ENCODE peak calls at places on chromosomes 13 and 19, in eight cellular contexts. K is vagina, A is SK-N-SH, G is GM23338, M is spleen, J is K562, N is HL-60, Q is Panc1. H is an unnamed sample.

GRCh38 chr19:33601583-33601982 is 20.2 kb upstream of the CHST8 start:
- DNase-seq in J (no peak), N (no peak), A (no peak), K (no peak), G (no peak), Q (no peak), M (no peak), H (no peak)

GRCh38 chr13:48429886-48430285 is 17.0 kb upstream of the LPAR6 start:
- DNase-seq in K (no peak), G (no peak), N (no peak), Q (no peak), J (no peak), A (no peak), M (no peak), H (no peak)

GRCh38 chr19:10510301-10510802 is 6.9 kb downstream of the S1PR5 start:
- DNase-seq in K (no peak), J (peak), G (peak), M (no peak), N (peak), Q (no peak), A (peak), H (peak)

GRCh38 chr19:15238639-15239155 is 6.4 kb upstream of the EPHX3 start:
- DNase-seq in K (no peak), Q (no peak), J (no peak), A (no peak), G (peak), M (no peak), N (no peak), H (no peak)

GRCh38 chr13:108193806-108194205 is 21.5 kb downstream of the LIG4 start:
- DNase-seq in G (no peak), M (no peak), Q (no peak), K (no peak), N (no peak), A (no peak), J (no peak), H (no peak)

GRCh38 chr13:40622761-40623160 is 43.7 kb downstream of the FOXO1 start:
- DNase-seq in K (no peak), J (no peak), Q (no peak), N (no peak), M (no peak), A (no peak), G (no peak), H (no peak)

GRCh38 chr19:15129856-15130580 is 22.8 kb downstream of the SYDE1 start:
- DNase-seq in M (no peak), N (no peak), J (no peak), Q (no peak), G (no peak), K (no peak), A (no peak), H (no peak)

GRCh38 chr19:29966594-29967249 is 24.7 kb downstream of the URI1 start:
- DNase-seq in G (peak), N (no peak), J (no peak), Q (no peak), K (no peak), M (no peak), A (no peak), H (no peak)

GRCh38 chr13:43128504-43128929 is 105.1 kb downstream of the DNAJC15 start:
- DNase-seq in Q (no peak), M (no peak), K (no peak), A (peak), N (no peak), J (no peak), G (no peak), H (no peak)

GRCh38 chr13:45228002-45228401 is 27.2 kb upstream of the KCTD4 start:
- DNase-seq in Q (no peak), M (no peak), N (no peak), G (no peak), K (no peak), J (no peak), A (no peak), H (no peak)

GRCh38 chr19:35341565-35342225 is 6.0 kb upstream of the FFAR1 start:
- DNase-seq in J (no peak), A (no peak), M (peak), G (no peak), N (no peak), K (no peak), Q (no peak), H (no peak)

GRCh38 chr19:7534531-7534980 is 961 bp upstream of the PNPLA6 start:
- DNase-seq in J (peak), Q (no peak), K (no peak), N (no peak), M (no peak), G (peak), A (peak), H (no peak)

GRCh38 chr19:58261968-58262921 is 16.5 kb upstream of the ZNF8 start:
- DNase-seq in J (no peak), K (no peak), Q (no peak), A (no peak), N (no peak), M (no peak), G (peak), H (no peak)

GRCh38 chr13:89568276-89568675 is 1779.2 kb upstream of the MIR17HG start:
- DNase-seq in A (no peak), G (no peak), K (no peak), J (no peak), M (no peak), N (no peak), Q (no peak), H (no peak)

GRCh38 chr19:51689751-51690358 is 3.3 kb upstream of the SPACA6 start:
- DNase-seq in K (no peak), M (peak), A (peak), N (no peak), J (peak), G (peak), Q (no peak), H (peak)

GRCh38 chr19:46372901-46373572 is 26.1 kb downstream of the PPP5C start:
- DNase-seq in N (no peak), K (no peak), J (no peak), M (no peak), G (peak), A (no peak), Q (no peak), H (no peak)

GRCh38 chr13:114054269-114054668 is 78.2 kb downstream of the RASA3 start:
- DNase-seq in M (no peak), N (no peak), Q (no peak), J (peak), G (no peak), A (peak), K (no peak), H (peak)

GRCh38 chr19:51807111-51807701 is 12.2 kb downstream of the FPR3 start:
- DNase-seq in N (peak), J (peak), M (no peak), G (peak), A (no peak), K (no peak), Q (no peak), H (no peak)

GRCh38 chr13:43757266-43757665 is 29.5 kb downstream of the ENOX1 start:
- DNase-seq in M (no peak), J (no peak), A (no peak), G (no peak), Q (no peak), K (no peak), N (no peak), H (no peak)

GRCh38 chr19:46700704-46701103 is 16.2 kb downstream of the PRKD2 start:
- DNase-seq in Q (no peak), N (no peak), J (no peak), G (no peak), M (no peak), K (no peak), A (peak), H (no peak)

GRCh38 chr13:113551081-113552000 is 33.2 kb upstream of the TFDP1 start:
- DNase-seq in M (peak), N (no peak), Q (no peak), G (no peak), J (no peak), A (peak), K (peak), H (no peak)

GRCh38 chr19:23391239-23391638 is 4.0 kb downstream of the ZNF91 start:
- DNase-seq in N (no peak), Q (no peak), J (no peak), M (no peak), K (no peak), G (no peak), A (no peak), H (no peak)

DNA sequence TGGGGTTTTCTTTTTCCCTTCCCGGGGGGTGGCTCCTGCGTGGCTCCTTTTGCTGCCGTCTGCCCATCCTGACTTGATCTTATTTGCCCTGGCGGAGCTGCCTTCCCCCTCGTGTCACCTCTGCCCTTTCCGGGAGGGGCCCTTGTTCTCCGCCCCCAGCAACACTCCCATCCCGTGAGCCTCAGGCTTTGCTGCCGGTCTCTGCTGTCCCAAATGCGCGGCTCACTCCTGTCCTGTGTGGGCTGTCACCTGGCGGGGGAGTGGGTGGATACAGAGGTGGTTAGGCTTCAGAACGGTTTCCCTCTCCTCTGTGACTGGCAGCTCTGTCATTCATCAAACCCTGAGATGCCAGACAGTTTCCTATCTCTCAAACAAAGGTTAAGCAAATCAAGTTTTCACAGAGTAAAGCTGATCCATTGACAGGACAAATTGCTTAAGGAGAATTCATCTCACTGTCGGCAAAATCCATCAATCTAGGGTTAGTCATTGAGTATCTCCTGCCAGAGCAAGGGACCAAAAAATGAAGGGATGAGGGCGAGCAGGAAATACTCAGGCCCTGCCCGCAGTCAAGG is 84.0 kb downstream of the ANKRD10 start:
- DNase-seq in K (no peak), Q (no peak), J (no peak), M (no peak), A (no peak), G (no peak), N (no peak), H (peak)
- TF ChIP-seq POLR2AphosphoS5 in K (no peak), Q (no peak), J (no peak), M (no peak), A (no peak), G (no peak), N (no peak), H (no peak)

DNA sequence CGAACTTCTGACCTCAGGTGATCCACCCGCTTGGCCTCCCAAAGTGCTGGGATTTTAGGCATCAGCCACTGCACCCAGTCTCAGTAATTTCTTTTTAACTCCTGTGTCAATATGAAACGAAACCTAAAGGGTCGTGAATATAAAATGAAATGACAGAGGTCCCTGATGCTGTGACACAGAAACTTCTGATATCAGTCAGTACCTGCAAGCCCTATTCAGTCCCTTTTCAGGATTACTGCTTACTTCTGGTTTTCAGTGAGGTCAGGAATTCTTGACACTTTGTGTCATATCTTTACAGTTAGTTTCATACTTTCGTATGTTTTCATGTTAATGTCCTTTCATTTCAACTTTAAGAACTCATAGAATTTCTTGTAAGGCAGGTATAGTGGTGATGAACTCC is 58.7 kb downstream of the RNF17 start:
- DNase-seq in A (no peak), J (no peak), G (no peak), N (no peak), Q (no peak), K (no peak), M (no peak), H (no peak)
- H3K4me3 ChIP-seq in A (no peak), J (no peak), G (no peak), N (no peak), Q (no peak), K (no peak), M (no peak), H (no peak)

GRCh38 chr13:28447206-28447605 is 47.7 kb downstream of the FLT1 start:
- DNase-seq in Q (no peak), A (no peak), G (no peak), N (no peak), M (no peak), K (no peak), J (no peak), H (no peak)
- TF ChIP-seq CTCF in Q (no peak), A (no peak), G (no peak), N (no peak), M (no peak), K (no peak), J (no peak), H (no peak)

DNA sequence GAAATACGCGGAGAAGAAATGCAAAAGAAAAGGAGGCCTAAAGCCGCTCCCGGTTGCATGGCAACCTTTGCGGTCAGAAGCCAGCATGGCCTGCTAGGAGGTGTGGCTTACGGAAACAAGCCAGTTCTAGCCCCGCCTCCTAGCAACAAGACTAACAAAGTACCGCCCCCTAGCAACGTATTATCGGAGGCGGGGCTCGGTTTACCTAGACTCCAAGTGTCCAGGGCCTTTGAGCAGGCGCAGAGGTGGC is 438 bp upstream of the CYTH2 start:
- DNase-seq in G (no peak), M (no peak), N (no peak), J (no peak), K (no peak), A (no peak), Q (no peak), H (no peak)
- TF ChIP-seq POLR2AphosphoS5 in G (no peak), M (no peak), N (no peak), J (no peak), K (no peak), A (no peak), Q (no peak), H (peak)

DNA sequence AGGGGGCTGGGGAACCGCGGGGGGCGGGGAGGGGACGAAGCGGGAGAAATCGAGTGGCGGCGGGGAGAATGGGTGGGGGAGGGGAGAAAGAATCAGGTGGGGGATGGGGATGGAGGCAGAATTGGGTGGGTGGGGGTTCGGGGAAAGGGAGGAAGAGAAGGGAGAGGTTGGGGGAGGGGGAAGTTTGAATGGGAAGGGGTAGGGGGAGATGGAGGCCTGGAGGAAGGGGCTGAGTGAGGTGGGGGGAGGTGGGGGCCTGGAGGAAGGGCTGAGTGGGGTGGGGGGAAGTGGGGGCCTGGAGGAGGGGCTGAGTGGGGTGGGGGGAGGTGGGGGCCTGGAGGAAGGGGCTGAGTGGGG is 391 bp upstream of the ADAMTS10 start:
- DNase-seq in M (no peak), A (no peak), J (no peak), K (no peak), Q (no peak), N (no peak), G (peak), H (no peak)
- H3K4me3 ChIP-seq in M (peak), A (peak), J (peak), K (peak), Q (no peak), N (no peak), G (peak), H (peak)

GRCh38 chr19:5149508-5149907 is 180.6 kb downstream of the KDM4B start:
- DNase-seq in K (no peak), G (no peak), A (no peak), Q (no peak), J (no peak), N (no peak), M (peak), H (peak)

GRCh38 chr19:5152013-5152763 is 183.3 kb downstream of the KDM4B start:
- DNase-seq in J (no peak), Q (no peak), G (no peak), A (peak), K (no peak), M (peak), N (no peak), H (no peak)

GRCh38 chr19:5150331-5150901 is 181.5 kb downstream of the KDM4B start:
- DNase-seq in G (no peak), M (peak), Q (no peak), K (no peak), A (no peak), N (no peak), J (no peak), H (peak)

GRCh38 chr19:5149930-5150329 is 181.0 kb downstream of the KDM4B start:
- DNase-seq in M (peak), G (no peak), A (no peak), N (no peak), J (no peak), K (no peak), Q (no peak), H (no peak)

DNA sequence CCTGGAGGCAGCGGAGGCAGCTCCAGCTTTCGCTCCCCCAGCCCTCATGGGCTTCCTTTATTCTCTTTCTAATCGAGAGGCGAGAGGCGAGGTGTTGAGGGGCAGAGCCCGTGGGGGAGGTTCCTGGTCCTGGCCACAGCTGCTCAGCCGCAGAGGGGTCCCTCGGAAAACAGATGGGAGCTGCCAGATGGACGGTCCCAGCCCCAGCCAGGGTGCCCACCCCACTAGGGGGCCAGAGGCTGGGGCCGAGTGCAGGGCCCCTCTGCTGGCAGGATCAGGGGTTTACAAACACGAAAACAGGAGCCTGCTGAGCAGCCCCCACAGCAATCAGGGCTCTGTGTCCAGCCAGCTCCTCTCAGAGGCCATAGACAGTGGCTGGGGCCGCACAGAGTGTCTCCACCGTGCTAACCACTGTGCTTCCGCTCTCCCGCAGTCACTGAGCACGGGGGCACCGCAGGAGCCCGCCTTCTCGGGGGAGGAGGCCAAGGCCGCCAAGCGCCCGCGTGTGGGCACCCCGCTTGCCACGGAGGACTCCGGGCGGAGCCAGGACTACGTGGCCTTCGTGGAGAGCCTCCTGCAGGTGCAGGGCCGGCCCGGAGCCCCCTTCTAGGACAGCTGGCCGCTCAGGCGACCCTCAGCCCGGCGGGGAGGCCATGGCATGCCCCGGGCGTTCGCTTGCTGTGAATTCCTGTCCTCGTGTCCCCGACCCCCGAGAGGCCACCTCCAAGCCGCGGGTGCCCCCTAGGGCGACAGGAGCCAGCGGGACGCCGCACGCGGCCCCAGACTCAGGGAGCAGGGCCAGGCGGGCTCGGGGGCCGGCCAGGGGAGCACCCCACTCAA is 182.2 kb downstream of the KDM4B start:
- DNase-seq in M (peak), K (no peak), A (peak), Q (no peak), G (peak), N (no peak), J (no peak), H (peak)
- TF ChIP-seq CTCF in M (no peak), K (no peak), A (no peak), Q (no peak), G (peak), N (no peak), J (peak), H (no peak)

GRCh38 chr13:33261426-33262068 is 24.0 kb downstream of the STARD13 start:
- DNase-seq in G (no peak), A (no peak), J (no peak), M (no peak), Q (no peak), K (no peak), N (no peak), H (no peak)

GRCh38 chr13:33262997-33263396 is 22.6 kb downstream of the STARD13 start:
- DNase-seq in N (peak), K (no peak), G (no peak), J (no peak), M (no peak), Q (no peak), A (no peak), H (no peak)

GRCh38 chr13:33263484-33263883 is 22.1 kb downstream of the STARD13 start:
- DNase-seq in N (no peak), K (no peak), G (no peak), J (no peak), Q (no peak), A (no peak), M (no peak), H (no peak)

GRCh38 chr13:33262554-33262953 is 23.0 kb downstream of the STARD13 start:
- DNase-seq in A (no peak), G (no peak), M (no peak), N (no peak), K (no peak), J (no peak), Q (no peak), H (no peak)

GRCh38 chr13:33262069-33262487 is 23.5 kb downstream of the STARD13 start:
- DNase-seq in Q (no peak), N (no peak), K (no peak), M (no peak), J (no peak), A (no peak), G (no peak), H (no peak)
- TF ChIP-seq POLR2AphosphoS5 in Q (no peak), N (no peak), K (peak), M (no peak), J (no peak), A (peak), G (no peak), H (no peak)